ENCODE peak calls at places on chromosomes 1 and 21, in seven cellular contexts. A is GM12891; X is iris pigment epithelial cell; F is GM23248; U is fibroblast of mammary gland; P is fibroblast of the aortic adventitia; O is stimulated activated CD4-positive, alpha-beta T cell treated with anti-CD3 and anti-CD28 coated beads, Interleukin-4, amount 100 ng/mL, for 1 hour. Y is an unnamed sample.

GRCh38 chr1:18970762-18971161 is 14.3 kb upstream of the IFFO2 start:
- DNase-seq in X (no peak), A (no peak), U (no peak), O (no peak), F (peak), P (no peak), Y (no peak)

GRCh38 chr1:214901718-214902117 is 180.8 kb upstream of the KCNK2 start:
- DNase-seq in O (no peak), U (peak), A (no peak), X (peak), P (peak), F (peak), Y (no peak)

GRCh38 chr1:163090321-163090945 is 21.3 kb downstream of the RGS4 start:
- DNase-seq in U (peak), P (peak), O (no peak), A (no peak), F (peak), X (peak), Y (no peak)

GRCh38 chr1:50279622-50280320 is 143.5 kb downstream of the DMRTA2 start:
- DNase-seq in P (peak), U (no peak), F (peak), X (peak), A (no peak), O (no peak), Y (no peak)

GRCh38 chr1:233261206-233261605 is 34.3 kb downstream of the PCNX2 start:
- DNase-seq in F (no peak), A (no peak), O (no peak), P (no peak), U (no peak), X (no peak), Y (no peak)

GRCh38 chr1:209723761-209724693 is 19.4 kb downstream of the HSD11B1 start:
- DNase-seq in F (no peak), P (peak), A (no peak), O (peak), U (peak), X (no peak), Y (no peak)

GRCh38 chr1:76705560-76705959 is 161.7 kb upstream of the ST6GALNAC5 start:
- DNase-seq in X (no peak), U (no peak), P (no peak), O (no peak), F (no peak), A (no peak), Y (no peak)

GRCh38 chr1:1433804-1434130 is 1.7 kb upstream of the VWA1 start:
- DNase-seq in A (peak), P (peak), U (peak), X (peak), O (peak), F (peak), Y (peak)

GRCh38 chr1:76428027-76428426 is 353.5 kb downstream of the ST6GALNAC3 start:
- DNase-seq in A (no peak), U (no peak), X (peak), O (no peak), P (no peak), F (no peak), Y (no peak)

GRCh38 chr1:153627797-153628626 is at the start of gene S100A1:
- DNase-seq in P (no peak), A (no peak), U (no peak), F (no peak), O (no peak), X (no peak), Y (no peak)

GRCh38 chr1:160674415-160674814 is 27.6 kb upstream of the SLAMF1 start:
- DNase-seq in A (no peak), O (no peak), U (no peak), P (no peak), X (no peak), F (no peak), Y (no peak)

GRCh38 chr1:115251856-115252255 is 86.2 kb downstream of the NGF start:
- DNase-seq in F (peak), O (no peak), A (no peak), P (peak), U (peak), X (peak), Y (no peak)

GRCh38 chr1:111563619-111564018 is 56.0 kb upstream of the RAP1A start:
- DNase-seq in P (peak), F (peak), X (peak), U (peak), O (no peak), A (no peak), Y (no peak)

GRCh38 chr1:86470859-86471258 is 2.1 kb downstream of the CLCA1 start:
- DNase-seq in P (no peak), A (no peak), U (no peak), O (no peak), X (no peak), F (no peak), Y (no peak)

GRCh38 chr1:47804127-47804526 is 193.1 kb downstream of the TRABD2B start:
- DNase-seq in O (no peak), A (no peak), X (no peak), P (no peak), U (no peak), F (no peak), Y (no peak)

GRCh38 chr1:61079898-61080336 is 2.4 kb upstream of the NFIA start:
- DNase-seq in O (no peak), A (no peak), U (peak), F (peak), P (peak), X (peak), Y (no peak)

GRCh38 chr1:91513160-91513559 is 12.5 kb downstream of the CDC7 start:
- DNase-seq in U (peak), A (no peak), P (peak), X (peak), O (no peak), F (peak), Y (no peak)

GRCh38 chr21:45457161-45457831 is 52.3 kb downstream of the COL18A1 start:
- DNase-seq in A (no peak), P (no peak), O (no peak), U (no peak), X (no peak), F (no peak), Y (no peak)

GRCh38 chr1:26686795-26687194 is 9.0 kb upstream of the ARID1A start:
- DNase-seq in A (no peak), F (no peak), O (no peak), X (peak), P (peak), U (no peak), Y (no peak)

GRCh38 chr1:3548156-3548893 is 63.0 kb downstream of the MEGF6 start:
- DNase-seq in O (no peak), U (peak), X (peak), P (peak), F (no peak), A (no peak), Y (no peak)

GRCh38 chr1:183871142-183871541 is 66.2 kb downstream of the RGL1 start:
- DNase-seq in X (peak), A (no peak), P (peak), F (peak), O (no peak), U (peak), Y (no peak)

GRCh38 chr1:81666586-81666985 is 134.1 kb upstream of the ADGRL2 start:
- DNase-seq in U (no peak), A (no peak), P (no peak), X (no peak), F (peak), O (no peak), Y (no peak)

GRCh38 chr21:24367936-24368335 is 1239.3 kb downstream of the MRPL39 start:
- DNase-seq in O (no peak), P (no peak), X (peak), A (no peak), F (no peak), U (no peak), Y (no peak)

GRCh38 chr1:169060010-169060722 is 46.3 kb upstream of the ATP1B1 start:
- DNase-seq in P (peak), U (peak), O (no peak), F (peak), A (no peak), X (peak), Y (no peak)

GRCh38 chr21:27622636-27623035 is 655.7 kb upstream of the ADAMTS5 start:
- DNase-seq in O (no peak), A (no peak), P (peak), U (no peak), X (no peak), F (no peak), Y (no peak)

GRCh38 chr1:43973981-43974442 is 748 bp upstream of the ATP6V0B start:
- DNase-seq in U (peak), O (no peak), A (no peak), F (no peak), X (no peak), P (no peak), Y (no peak)

GRCh38 chr1:201694615-201695335 is 134.2 kb upstream of the IPO9 start:
- DNase-seq in X (no peak), A (no peak), P (no peak), U (no peak), O (no peak), F (no peak), Y (no peak)

GRCh38 chr1:74593887-74594866 is 79.4 kb downstream of the ERICH3 start:
- DNase-seq in P (no peak), U (no peak), O (no peak), X (no peak), F (no peak), A (no peak), Y (no peak)

GRCh38 chr1:88740784-88741183 is 56.7 kb downstream of the PKN2 start:
- DNase-seq in A (no peak), P (no peak), O (no peak), U (no peak), X (peak), F (no peak), Y (no peak)

GRCh38 chr1:41681331-41682136 is 197.1 kb upstream of the EDN2 start:
- DNase-seq in O (no peak), F (peak), P (no peak), U (peak), X (peak), A (no peak), Y (no peak)

GRCh38 chr1:8873506-8874229 is 4.8 kb downstream of the ENO1 start:
- DNase-seq in F (peak), X (peak), A (no peak), O (peak), P (peak), U (peak), Y (peak)

GRCh38 chr1:17075470-17076255 is 21.8 kb upstream of the SDHB start:
- DNase-seq in A (peak), X (no peak), O (peak), U (peak), F (peak), P (no peak), Y (no peak)

GRCh38 chr1:216812966-216813365 is 89.7 kb upstream of the ESRRG start:
- DNase-seq in U (no peak), P (no peak), O (no peak), A (no peak), F (peak), X (peak), Y (no peak)

GRCh38 chr1:15974855-15975254 is 1.0 kb downstream of the ZBTB17 start:
- DNase-seq in O (peak), P (no peak), F (peak), X (no peak), A (no peak), U (no peak), Y (no peak)